ENCODE peak calls at places on chromosomes 3 and 15, in five cellular contexts. A, F, Z, O and K are unnamed samples.

GRCh38 chr3:178562869-178563232 is 26.6 kb downstream of the KCNMB2 start:
- DNase-seq in A (no peak), F (no peak), Z (no peak), O (no peak), K (no peak)

GRCh38 chr3:52182203-52182602 is 15.8 kb upstream of the ALAS1 start:
- DNase-seq in A (no peak), F (no peak), Z (no peak), O (no peak), K (no peak)

GRCh38 chr3:107810195-107811071 is 280.4 kb downstream of the CD47 start:
- DNase-seq in A (no peak), F (no peak), Z (no peak), O (peak; percentile 39), K (no peak)

GRCh38 chr3:24088782-24089181 is 143.7 kb downstream of the NR1D2 start:
- DNase-seq in A (peak; percentile 61), F (peak; percentile 48), Z (no peak), O (peak; percentile 63), K (no peak)

GRCh38 chr3:8470801-8471200 is 30.8 kb upstream of the LMCD1 start:
- DNase-seq in A (no peak), F (no peak), Z (no peak), O (no peak), K (no peak)

GRCh38 chr15:50066693-50067092 is 52.3 kb downstream of the ATP8B4 start:
- DNase-seq in A (no peak), F (no peak), Z (no peak), O (no peak), K (no peak)

GRCh38 chr3:134216206-134216764 is 34.4 kb downstream of the RYK start:
- DNase-seq in A (no peak), F (no peak), Z (no peak), O (no peak), K (no peak)

GRCh38 chr15:90859234-90860131 is 8.9 kb upstream of the FURIN start:
- DNase-seq in A (peak; percentile 49), F (no peak), Z (no peak), O (no peak), K (no peak)

GRCh38 chr3:117165611-117166051 is 456.1 kb downstream of the TUSC7 start:
- DNase-seq in A (peak; percentile 10), F (peak; percentile 51), Z (no peak), O (no peak), K (no peak)

GRCh38 chr3:38989932-38990510 is 61.7 kb downstream of the SCN11A start:
- DNase-seq in A (no peak), F (no peak), Z (no peak), O (no peak), K (no peak)

GRCh38 chr3:122777563-122777962 is 16.1 kb downstream of the HSPBAP1 start:
- DNase-seq in A (no peak), F (no peak), Z (no peak), O (no peak), K (no peak)

GRCh38 chr3:11601446-11602241 is 42.1 kb downstream of the VGLL4 start:
- DNase-seq in A (no peak), F (no peak), Z (no peak), O (no peak), K (no peak)

GRCh38 chr3:154364849-154365248 is 40.6 kb upstream of the DHX36 start:
- DNase-seq in A (no peak), F (no peak), Z (no peak), O (no peak), K (no peak)

GRCh38 chr15:99017322-99017701 is 9.7 kb upstream of the PGPEP1L start:
- DNase-seq in A (no peak), F (no peak), Z (no peak), O (no peak), K (no peak)

GRCh38 chr3:106530367-106530766 is 661.6 kb upstream of the CBLB start:
- DNase-seq in A (no peak), F (no peak), Z (no peak), O (peak; percentile 20), K (no peak)

GRCh38 chr3:52077376-52077775 is 21.0 kb upstream of the DUSP7 start:
- DNase-seq in A (no peak), F (no peak), Z (no peak), O (no peak), K (no peak)

GRCh38 chr15:70341566-70341965 is 243.8 kb upstream of the TLE3 start:
- DNase-seq in A (no peak), F (no peak), Z (no peak), O (no peak), K (no peak)

GRCh38 chr3:4983739-4984510 is 4.7 kb downstream of the BHLHE40 start:
- DNase-seq in A (no peak), F (no peak), Z (peak; percentile 36), O (peak; percentile 91), K (no peak)

GRCh38 chr15:61794881-61795280 is 265.4 kb downstream of the VPS13C start:
- DNase-seq in A (no peak), F (no peak), Z (no peak), O (no peak), K (no peak)

GRCh38 chr15:38589502-38589901 is 24.9 kb upstream of the RASGRP1 start:
- DNase-seq in A (no peak), F (peak; percentile 71), Z (no peak), O (no peak), K (no peak)

GRCh38 chr15:66864086-66864830 is 162.2 kb downstream of the SMAD6 start:
- DNase-seq in A (no peak), F (no peak), Z (no peak), O (no peak), K (no peak)

GRCh38 chr3:176814252-176814651 is 383.0 kb downstream of the TBL1XR1 start:
- DNase-seq in A (peak; percentile 82), F (peak; percentile 3), Z (no peak), O (peak; percentile 36), K (no peak)

GRCh38 chr3:138642927-138643253 is 34.3 kb downstream of the FAIM start:
- DNase-seq in A (no peak), F (no peak), Z (no peak), O (no peak), K (no peak)

GRCh38 chr3:181794036-181794790 is 82.5 kb downstream of the SOX2 start:
- DNase-seq in A (no peak), F (no peak), Z (no peak), O (no peak), K (no peak)

GRCh38 chr3:103794656-103795055 is 1359.8 kb downstream of the ZPLD1 start:
- DNase-seq in A (peak; percentile 28), F (no peak), Z (no peak), O (no peak), K (no peak)

GRCh38 chr3:170520996-170521395 is 64.9 kb downstream of the SLC7A14 start:
- DNase-seq in A (no peak), F (no peak), Z (no peak), O (no peak), K (no peak)

GRCh38 chr15:40010681-40011080 is 28.3 kb downstream of the SRP14 start:
- DNase-seq in A (no peak), F (peak; percentile 67), Z (no peak), O (no peak), K (no peak)

GRCh38 chr15:51802593-51802992 is 26.9 kb upstream of the TMOD3 start:
- DNase-seq in A (no peak), F (no peak), Z (no peak), O (no peak), K (no peak)

GRCh38 chr15:31215490-31216209 is 111.0 kb upstream of the KLF13 start:
- DNase-seq in A (peak; percentile 92), F (peak; percentile 18), Z (peak; percentile 81), O (peak; percentile 43), K (peak; percentile 62)

GRCh38 chr3:133896002-133896761 is 500 bp upstream of the RAB6B start:
- DNase-seq in A (peak; percentile 47), F (no peak), Z (no peak), O (peak; percentile 31), K (no peak)

GRCh38 chr3:184155644-184156521 is 706 bp downstream of the DVL3 start:
- DNase-seq in A (peak; percentile 63), F (peak; percentile 5), Z (peak; percentile 31), O (no peak), K (peak; percentile 44)

GRCh38 chr15:32722126-32722525 is 4.3 kb downstream of the GREM1 start:
- DNase-seq in A (no peak), F (no peak), Z (no peak), O (no peak), K (no peak)

GRCh38 chr3:184177331-184177731 is 2.7 kb downstream of the AP2M1 start:
- DNase-seq in A (no peak), F (peak; percentile 43), Z (no peak), O (no peak), K (no peak)

GRCh38 chr3:48898383-48899234 is at the start of gene SLC25A20:
- DNase-seq in A (peak; percentile 98), F (peak; percentile 76), Z (peak; percentile 84), O (peak; percentile 83), K (peak; percentile 70)

GRCh38 chr3:104066658-104067057 is 1300.1 kb upstream of the ALCAM start:
- DNase-seq in A (no peak), F (no peak), Z (no peak), O (no peak), K (no peak)

GRCh38 chr3:64214002-64214696 is 11.1 kb downstream of the PRICKLE2 start:
- DNase-seq in A (no peak), F (peak; percentile 52), Z (no peak), O (no peak), K (no peak)

GRCh38 chr15:55884223-55884622 is 109.2 kb downstream of the NEDD4 start:
- DNase-seq in A (no peak), F (no peak), Z (no peak), O (no peak), K (no peak)

GRCh38 chr15:66894986-66895780 is 170.2 kb upstream of the SMAD3 start:
- DNase-seq in A (no peak), F (no peak), Z (no peak), O (no peak), K (no peak)

GRCh38 chr3:141275973-141276372 is 44.3 kb downstream of the PXYLP1 start:
- DNase-seq in A (no peak), F (peak; percentile 54), Z (no peak), O (no peak), K (peak; percentile 6)